ENCODE peak calls at places on chromosome 10, in eight cellular contexts. O, L, S, M, H, Y, P and E are unnamed samples.

GRCh38 chr10:76302491-76302890 is 871.1 kb downstream of the LRMDA start:
- DNase-seq in Y (no peak), P (no peak), M (no peak), S (no peak), H (no peak), O (no peak), L (no peak), E (no peak)

GRCh38 chr10:79483948-79484347 is 28.4 kb upstream of the EIF5AL1 start:
- DNase-seq in M (no peak), S (peak; percentile 92), Y (no peak), L (peak; percentile 54), O (no peak), H (no peak), P (peak; percentile 82), E (no peak)

GRCh38 chr10:57992321-57993077 is 275.2 kb downstream of the IPMK start:
- DNase-seq in O (no peak), S (no peak), P (peak; percentile 43), M (no peak), H (peak; percentile 52), L (peak; percentile 19), Y (no peak), E (peak; percentile 85)

GRCh38 chr10:46229144-46229563 is 57.6 kb upstream of the ANTXRL start:
- DNase-seq in P (peak; percentile 5), L (no peak), H (no peak), O (no peak), S (no peak), Y (peak; percentile 9), M (peak; percentile 48), E (peak; percentile 72)

GRCh38 chr10:77801474-77802238 is 124.9 kb downstream of the DLG5 start:
- DNase-seq in O (no peak), L (peak; percentile 52), H (peak; percentile 25), P (peak; percentile 61), M (no peak), S (no peak), Y (peak; percentile 73), E (no peak)

GRCh38 chr10:51269816-51270215 is 195.5 kb downstream of the PRKG1 start:
- DNase-seq in Y (no peak), L (peak; percentile 75), H (no peak), O (no peak), S (no peak), M (no peak), P (peak; percentile 57), E (no peak)

GRCh38 chr10:103736763-103737162 is 118.6 kb downstream of the SH3PXD2A start:
- DNase-seq in H (peak; percentile 88), P (peak; percentile 36), M (no peak), O (no peak), S (no peak), L (no peak), Y (peak; percentile 36), E (no peak)

GRCh38 chr10:112919721-112920120 is 30.3 kb upstream of the TCF7L2 start:
- DNase-seq in P (peak; percentile 84), H (peak; percentile 80), M (no peak), O (no peak), Y (no peak), S (no peak), L (peak; percentile 87), E (no peak)

GRCh38 chr10:125093199-125093841 is 67.0 kb downstream of the CTBP2 start:
- DNase-seq in Y (no peak), M (no peak), H (no peak), L (peak; percentile 73), O (peak; percentile 73), P (peak; percentile 48), S (peak; percentile 79), E (no peak)

GRCh38 chr10:58175990-58176910 is 91.4 kb downstream of the IPMK start:
- DNase-seq in H (no peak), L (peak; percentile 38), O (no peak), Y (no peak), S (no peak), M (no peak), P (peak; percentile 36), E (no peak)

GRCh38 chr10:130243015-130243414 is 106.8 kb downstream of the GLRX3 start:
- DNase-seq in L (no peak), M (no peak), O (no peak), P (no peak), H (no peak), S (no peak), Y (no peak), E (no peak)

GRCh38 chr10:15433850-15434537 is 62.9 kb upstream of the FAM171A1 start:
- DNase-seq in O (peak; percentile 53), L (peak; percentile 46), P (peak; percentile 67), M (peak; percentile 56), S (no peak), Y (peak; percentile 60), H (peak; percentile 37), E (peak; percentile 58)

GRCh38 chr10:131785121-131785460 is 115.7 kb upstream of the PPP2R2D start:
- DNase-seq in L (no peak), S (no peak), P (no peak), Y (no peak), H (no peak), M (no peak), O (no peak), E (no peak)

GRCh38 chr10:11936389-11937152 is 106.0 kb downstream of the UPF2 start:
- DNase-seq in S (no peak), H (no peak), L (no peak), P (no peak), O (no peak), M (no peak), Y (no peak), E (no peak)

GRCh38 chr10:76026931-76027330 is 595.5 kb downstream of the LRMDA start:
- DNase-seq in S (no peak), Y (no peak), L (no peak), P (peak; percentile 27), H (no peak), M (no peak), O (no peak), E (no peak)

GRCh38 chr10:23368816-23369640 is 24.4 kb upstream of the C10orf67 start:
- DNase-seq in P (no peak), S (no peak), H (no peak), L (no peak), M (no peak), Y (peak; percentile 66), O (no peak), E (no peak)

GRCh38 chr10:114548662-114549061 is 109.4 kb downstream of the ABLIM1 start:
- DNase-seq in S (no peak), L (peak; percentile 56), M (peak; percentile 16), P (peak; percentile 70), H (peak; percentile 54), Y (peak; percentile 41), O (peak; percentile 80), E (peak; percentile 51)

GRCh38 chr10:70295946-70296345 is 12.1 kb upstream of the NPFFR1 start:
- DNase-seq in O (no peak), H (no peak), L (no peak), M (no peak), S (no peak), Y (no peak), P (no peak), E (no peak)

GRCh38 chr10:26931223-26931622 is 70.5 kb upstream of the ABI1 start:
- DNase-seq in Y (peak; percentile 51), M (peak; percentile 34), O (no peak), H (no peak), P (no peak), S (no peak), L (no peak), E (peak; percentile 73)

GRCh38 chr10:36443233-36443632 is 682.2 kb upstream of the ANKRD30A start:
- DNase-seq in M (no peak), L (no peak), Y (no peak), H (no peak), P (no peak), S (no peak), O (no peak), E (no peak)

GRCh38 chr10:93695720-93696119 is 6.7 kb downstream of the FRA10AC1 start:
- DNase-seq in O (no peak), L (no peak), H (no peak), S (no peak), P (no peak), Y (no peak), M (no peak), E (no peak)

GRCh38 chr10:72260588-72261322 is 13.0 kb upstream of the DDIT4 start:
- DNase-seq in M (peak; percentile 92), Y (peak; percentile 93), O (peak; percentile 96), P (peak; percentile 94), H (peak; percentile 97), L (peak; percentile 62), S (peak; percentile 97), E (peak; percentile 100)
- TF ChIP-seq CTCF in M (no peak), Y (peak; percentile 14), O (no peak), P (no peak), H (no peak), L (no peak), S (no peak), E (no peak)

GRCh38 chr10:34960983-34961382 is 129.2 kb downstream of the CUL2 start:
- DNase-seq in Y (no peak), P (peak; percentile 50), L (peak; percentile 39), O (no peak), S (peak; percentile 41), M (no peak), H (no peak), E (no peak)
- TF ChIP-seq CTCF in Y (no peak), P (peak; percentile 35), L (peak; percentile 41), O (no peak), S (no peak), M (no peak), H (peak; percentile 12), E (no peak)

DNA sequence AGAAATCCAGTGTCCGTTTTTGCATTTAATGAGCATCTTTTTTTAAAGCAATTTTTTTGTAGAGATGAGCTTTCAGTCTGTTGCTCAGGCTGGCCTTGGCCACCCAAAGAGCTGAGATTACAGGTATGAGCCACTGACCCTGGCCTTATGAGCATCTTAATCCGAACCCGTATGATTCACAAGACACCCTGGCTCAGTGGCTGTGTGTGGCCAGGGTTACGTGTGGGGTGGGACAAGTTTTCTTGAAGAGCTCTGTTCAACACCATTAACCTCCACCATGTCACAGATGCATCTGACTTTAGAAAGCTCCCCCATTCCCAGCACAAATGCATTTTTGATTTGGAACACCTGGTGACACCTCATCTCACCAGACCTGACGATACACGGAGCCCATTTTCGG is 166.5 kb upstream of the PITRM1 start:
- DNase-seq in S (no peak), H (no peak), M (no peak), O (no peak), Y (no peak), L (no peak), P (no peak), E (no peak)
- TF ChIP-seq CTCF in S (no peak), H (no peak), M (no peak), O (no peak), Y (no peak), L (no peak), P (no peak), E (no peak)

DNA sequence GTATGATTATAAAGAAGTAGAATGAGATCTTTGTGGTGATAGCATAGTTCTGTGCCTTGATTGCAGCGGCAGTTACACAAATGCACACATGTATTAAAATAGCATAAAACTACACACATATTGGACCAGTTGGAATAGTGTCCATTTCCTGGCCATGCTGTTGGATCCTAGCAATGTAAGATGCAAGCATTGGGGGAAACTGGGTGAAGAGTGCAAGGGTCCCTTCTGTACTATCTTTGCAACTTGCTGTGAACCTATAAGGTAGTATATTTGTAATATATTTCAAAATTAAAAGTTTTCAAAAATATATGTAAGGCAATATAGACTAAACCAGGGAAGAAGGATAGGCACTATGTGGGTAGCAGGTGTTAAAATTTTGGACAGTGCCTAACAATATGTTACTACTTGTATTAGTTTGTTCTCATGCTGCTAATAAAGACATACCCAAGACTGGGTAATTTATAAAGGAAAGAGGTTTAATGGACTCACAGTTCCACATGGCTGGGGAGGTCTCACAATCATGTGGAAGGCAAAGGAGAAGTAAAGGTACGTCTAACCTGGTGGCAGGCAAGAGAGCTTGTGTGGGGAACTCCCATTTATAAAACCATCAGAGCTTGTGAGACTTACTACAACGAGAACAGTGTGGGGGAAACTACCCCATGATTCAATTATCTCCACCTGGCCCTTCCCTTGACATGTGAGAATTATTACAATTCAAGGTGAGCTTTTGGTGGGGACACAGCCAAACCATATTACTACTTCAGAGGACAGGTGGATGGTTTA is 71.4 kb downstream of the RGS10 start:
- DNase-seq in S (no peak), H (no peak), P (no peak), M (no peak), O (no peak), L (no peak), Y (peak; percentile 28), E (no peak)
- TF ChIP-seq CTCF in S (no peak), H (no peak), P (no peak), M (no peak), O (no peak), L (no peak), Y (no peak), E (no peak)